ENCODE peak calls at places on chromosomes 16 and 17, in six cellular contexts. U is foreskin keratinocyte, T is fibroblast of pulmonary artery, B is WTC11, J is neural crest cell, A is AG09319. D is an unnamed sample.

GRCh38 chr16:25897677-25898076 is 205.9 kb downstream of the HS3ST4 start:
- DNase-seq in U (no peak), T (no peak), B (no peak), J (no peak), A (no peak), D (no peak)

GRCh38 chr17:6524520-6524919 is 31.8 kb downstream of the PITPNM3 start:
- DNase-seq in B (no peak), U (peak), T (no peak), J (no peak), A (no peak), D (no peak)

GRCh38 chr17:61411114-61411943 is 11.7 kb downstream of the TBX2 start:
- DNase-seq in A (peak), U (peak), J (peak), T (no peak), B (peak), D (no peak)

GRCh38 chr17:79568661-79569060 is 42.2 kb downstream of the RBFOX3 start:
- DNase-seq in B (no peak), J (no peak), T (no peak), U (no peak), A (no peak), D (no peak)

GRCh38 chr17:69434164-69434579 is 19.7 kb downstream of the MAP2K6 start:
- DNase-seq in T (peak), B (no peak), U (peak), J (no peak), A (no peak), D (peak)

GRCh38 chr16:89067677-89068076 is 26.0 kb upstream of the ACSF3 start:
- DNase-seq in U (no peak), T (no peak), A (no peak), J (no peak), B (no peak), D (no peak)

GRCh38 chr17:43468746-43469544 is 14.8 kb upstream of the DHX8 start:
- DNase-seq in A (peak), B (no peak), T (peak), U (peak), J (no peak), D (peak)

GRCh38 chr17:20241855-20242254 is 225.5 kb downstream of the LGALS9B start:
- DNase-seq in U (no peak), J (no peak), A (no peak), B (no peak), T (no peak), D (no peak)

GRCh38 chr17:44489581-44489980 is 13.6 kb downstream of the GPATCH8 start:
- DNase-seq in T (no peak), B (no peak), A (no peak), U (no peak), J (no peak), D (no peak)

GRCh38 chr16:72829846-72830620 is 217.9 kb downstream of the ZFHX3 start:
- DNase-seq in J (no peak), B (no peak), A (no peak), U (no peak), T (no peak), D (no peak)

GRCh38 chr16:68978303-68978954 is 127.0 kb upstream of the HAS3 start:
- DNase-seq in J (no peak), T (no peak), A (no peak), U (no peak), B (no peak), D (no peak)

GRCh38 chr16:68563631-68564366 is 24.7 kb downstream of the ZFP90 start:
- DNase-seq in A (no peak), J (no peak), T (no peak), U (no peak), B (no peak), D (no peak)

GRCh38 chr16:234468-235305 is at the start of gene FAM234A:
- DNase-seq in A (peak), J (peak), U (peak), B (peak), T (peak), D (peak)

GRCh38 chr17:67998466-67998865 is 2.2 kb upstream of the C17orf58 start:
- DNase-seq in U (no peak), T (no peak), B (no peak), J (no peak), A (no peak), D (no peak)

GRCh38 chr17:80855968-80856862 is 135.4 kb upstream of the CHMP6 start:
- DNase-seq in A (peak), T (peak), J (no peak), B (no peak), U (peak), D (peak)

GRCh38 chr16:82653550-82654511 is 27.1 kb downstream of the CDH13 start:
- DNase-seq in T (peak), J (no peak), B (no peak), A (peak), U (peak), D (peak)

GRCh38 chr17:31684901-31685300 is 174.1 kb downstream of the COPRS start:
- DNase-seq in J (no peak), B (no peak), T (no peak), U (no peak), A (no peak), D (no peak)

GRCh38 chr17:4341616-4341977 is 24.9 kb downstream of the UBE2G1 start:
- DNase-seq in A (no peak), U (no peak), B (no peak), T (no peak), J (no peak), D (no peak)

GRCh38 chr17:38606646-38607611 is 1.2 kb upstream of the SRCIN1 start:
- DNase-seq in U (no peak), A (no peak), B (no peak), J (no peak), T (no peak), D (no peak)

GRCh38 chr17:38608648-38609047 is 2.9 kb upstream of the SRCIN1 start:
- DNase-seq in U (peak), T (no peak), A (no peak), J (no peak), B (no peak), D (no peak)

GRCh38 chr17:38611872-38612376 is 6.2 kb upstream of the SRCIN1 start:
- DNase-seq in B (no peak), A (no peak), J (no peak), U (no peak), T (no peak), D (no peak)

GRCh38 chr17:38611070-38611786 is 5.5 kb upstream of the SRCIN1 start:
- DNase-seq in U (no peak), A (no peak), B (no peak), J (no peak), T (no peak), D (no peak)

DNA sequence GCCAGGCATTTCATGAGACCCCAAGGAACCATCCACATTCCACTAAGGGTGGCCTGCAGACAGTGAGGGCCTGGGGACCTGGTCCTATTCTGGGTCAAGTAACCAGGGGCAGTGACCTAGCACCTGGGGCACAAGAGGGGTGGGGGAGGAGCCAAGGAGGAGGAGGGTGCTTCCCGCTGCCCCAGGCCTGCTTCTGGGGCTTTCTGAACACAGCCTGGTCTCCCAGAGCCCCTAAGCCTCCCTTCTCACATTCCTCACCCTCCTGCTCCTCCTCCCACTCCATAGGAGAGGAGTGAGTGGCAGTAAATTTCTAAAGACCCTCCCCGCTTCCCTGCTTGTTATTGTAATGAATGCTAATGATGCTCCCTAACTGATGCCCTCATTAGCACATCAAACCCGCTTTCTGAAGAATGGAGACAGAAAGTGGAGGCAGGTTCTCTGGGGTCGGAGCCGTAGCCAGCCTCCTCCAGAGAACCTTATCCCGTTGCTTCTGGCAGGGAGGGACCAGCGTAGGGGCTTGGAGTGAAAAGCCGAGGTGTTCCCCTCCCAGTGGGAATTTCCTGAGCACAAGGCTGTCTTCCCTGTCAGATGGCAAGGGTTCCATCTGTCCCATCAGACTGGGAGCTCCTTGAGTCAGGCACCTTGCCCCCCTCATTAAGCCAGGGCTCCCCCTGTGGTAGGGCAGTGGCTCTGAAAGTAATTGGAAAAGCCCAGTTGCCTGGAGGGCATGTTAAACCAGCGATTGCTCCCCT is 3.7 kb upstream of the SRCIN1 start:
- DNase-seq in T (no peak), U (no peak), B (peak), J (no peak), A (no peak), D (no peak)
- TF ChIP-seq CTCF in T (peak), U (no peak), B (peak), J (no peak), A (no peak), D (no peak)

GRCh38 chr17:57834146-57834741 is 15.6 kb downstream of the MRPS23 start:
- DNase-seq in T (no peak), B (peak), U (peak), A (no peak), J (no peak), D (no peak)
- TF ChIP-seq CTCF in T (no peak), B (no peak), U (peak), A (no peak), J (no peak), D (no peak)

DNA sequence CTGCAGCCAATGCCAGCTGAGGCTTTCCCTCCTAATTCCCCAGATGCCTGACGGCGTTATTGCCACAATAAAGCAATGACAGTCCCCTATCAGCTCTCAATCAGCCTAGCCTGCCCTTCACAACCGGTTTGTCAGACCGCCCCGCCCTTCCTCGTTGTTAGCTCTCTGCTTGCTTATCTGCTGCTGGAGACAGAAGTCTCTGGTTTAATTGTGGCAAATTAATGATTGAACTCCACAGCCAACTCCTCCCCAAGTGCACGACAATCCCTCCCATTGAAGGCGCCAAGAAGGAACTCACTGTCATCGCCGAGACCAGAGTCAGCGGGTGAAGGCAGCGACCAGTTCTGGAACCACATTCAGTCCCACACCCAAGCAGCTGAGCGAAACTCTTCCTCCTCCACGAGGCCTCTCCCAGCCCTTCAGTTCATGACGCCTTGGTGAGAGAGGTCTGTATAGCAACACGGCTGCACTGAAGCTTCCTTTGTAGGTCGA is 474.4 kb downstream of the SLC39A11 start:
- DNase-seq in J (no peak), A (no peak), B (no peak), U (peak), T (peak), D (no peak)
- TF ChIP-seq CTCF in J (no peak), A (no peak), B (no peak), U (no peak), T (no peak), D (no peak)

DNA sequence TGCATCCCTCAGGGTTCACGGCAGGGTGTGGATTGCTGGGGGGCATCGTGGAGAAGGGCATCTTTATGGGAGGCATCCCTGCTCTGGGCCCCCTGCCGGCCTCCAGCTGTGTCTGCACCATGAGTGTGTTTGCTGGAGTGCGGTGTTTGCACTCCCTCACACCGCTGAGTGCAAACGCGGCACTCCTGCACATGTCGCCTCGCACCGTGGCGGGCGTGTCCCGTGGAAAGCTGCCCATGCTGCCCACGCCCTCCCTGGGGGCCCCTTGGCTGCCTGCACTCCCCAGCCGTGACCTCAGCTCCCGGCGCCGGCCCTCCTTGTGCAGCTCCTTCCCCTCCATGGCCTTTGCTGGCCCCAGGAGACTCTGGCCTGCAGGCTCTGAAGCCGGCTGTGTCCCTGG is 74.6 kb upstream of the ZNF750 start:
- DNase-seq in U (no peak), A (no peak), B (no peak), J (no peak), T (no peak), D (no peak)
- TF ChIP-seq CTCF in U (peak), A (peak), B (no peak), J (no peak), T (peak), D (no peak)

DNA sequence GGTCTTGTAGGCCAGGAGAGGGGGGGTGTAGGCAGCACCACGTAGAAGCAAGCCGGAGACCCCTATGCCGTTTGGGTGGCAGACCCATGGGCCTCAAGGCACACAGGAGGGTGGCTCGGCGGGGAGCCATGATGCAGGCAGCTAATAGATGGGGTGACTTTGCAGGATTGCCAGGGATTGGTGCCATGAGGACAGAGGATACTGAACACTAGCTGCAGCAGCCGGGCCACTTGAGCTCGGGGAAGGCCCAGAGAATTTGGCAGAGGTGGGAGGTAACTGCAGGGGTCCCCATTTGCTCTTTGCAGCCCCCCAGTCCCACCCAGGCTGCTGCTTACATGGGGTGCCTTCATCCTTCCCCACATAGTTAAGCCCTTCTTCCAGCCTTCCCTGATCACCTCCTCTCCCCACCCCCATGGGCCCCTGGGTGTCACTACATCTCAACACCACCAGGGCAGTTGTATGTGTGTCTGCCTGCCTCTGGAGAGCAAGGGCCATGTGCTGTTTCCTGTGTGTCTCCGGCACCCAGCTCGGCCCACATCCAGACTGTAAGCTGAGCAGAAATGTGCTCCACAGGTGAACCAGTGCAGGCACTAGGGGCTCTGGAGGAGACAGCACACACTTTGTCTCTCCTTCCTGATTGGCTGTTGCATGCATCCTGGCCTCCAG is 52.1 kb downstream of the SREBF1 start:
- DNase-seq in B (no peak), U (no peak), T (no peak), J (no peak), A (no peak), D (no peak)
- TF ChIP-seq CTCF in B (no peak), U (peak), T (peak), J (peak), A (no peak), D (peak)

DNA sequence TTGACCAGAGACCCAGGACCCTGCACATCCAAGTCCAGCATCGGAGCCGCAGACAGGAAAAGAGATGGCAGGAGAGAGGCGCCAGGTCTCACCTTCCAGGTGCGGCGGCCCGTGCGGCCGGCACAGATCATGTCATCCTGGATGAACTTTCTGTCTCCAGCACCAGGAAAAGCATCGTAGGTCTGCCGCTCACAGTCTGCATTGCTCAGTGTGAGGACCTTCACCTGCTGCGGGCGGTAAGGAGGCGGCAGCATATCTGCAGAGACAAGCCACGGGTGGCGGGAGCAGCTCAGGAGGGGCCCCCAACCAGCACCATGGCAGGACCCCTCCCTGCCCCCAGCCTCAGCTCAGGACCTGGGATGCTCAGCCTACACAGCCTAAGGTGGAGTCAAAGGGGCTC is 17.9 kb downstream of the TPSD1 start:
- DNase-seq in T (no peak), U (no peak), A (no peak), B (no peak), J (no peak), D (no peak)
- TF ChIP-seq CTCF in T (no peak), U (no peak), A (no peak), B (no peak), J (no peak), D (no peak)